ENCODE peak calls at places on chromosome 9, in five cellular contexts. One of them, this sample, is unnamed. For H3K36me3, the result is how much of the 10 kb centered on the place peaks cover.

GRCh38 chr9:93673844-93674334 is 97.5 kb downstream of the PHF2 start:
- DNase-seq in fibroblast of lung: no peak
- DNase-seq in OCI-LY7: no peak
- DNase-seq in left ventricle myocardium inferior: peak
- DNase-seq in neural progenitor cell: no peak
- DNase-seq in this sample: no peak

GRCh38 chr9:6897207-6897822 is 139.5 kb downstream of the KDM4C start:
- DNase-seq in OCI-LY7: no peak
- DNase-seq in left ventricle myocardium inferior: no peak
- DNase-seq in fibroblast of lung: no peak
- DNase-seq in neural progenitor cell: no peak
- DNase-seq in this sample: no peak

GRCh38 chr9:14433841-14434511 is 120.0 kb upstream of the NFIB start:
- DNase-seq in fibroblast of lung: peak
- DNase-seq in neural progenitor cell: no peak
- DNase-seq in OCI-LY7: peak
- DNase-seq in left ventricle myocardium inferior: no peak
- DNase-seq in this sample: no peak

GRCh38 chr9:27276182-27277030 is 20.5 kb downstream of the EQTN start:
- DNase-seq in left ventricle myocardium inferior: no peak
- DNase-seq in OCI-LY7: peak
- DNase-seq in fibroblast of lung: peak
- DNase-seq in neural progenitor cell: peak
- DNase-seq in this sample: no peak

GRCh38 chr9:111066427-111066826 is 28.2 kb upstream of the LPAR1 start:
- DNase-seq in OCI-LY7: no peak
- DNase-seq in fibroblast of lung: peak
- DNase-seq in neural progenitor cell: no peak
- DNase-seq in left ventricle myocardium inferior: no peak
- DNase-seq in this sample: no peak

GRCh38 chr9:899440-900184 is 58.1 kb downstream of the DMRT1 start:
- DNase-seq in neural progenitor cell: peak
- DNase-seq in left ventricle myocardium inferior: no peak
- DNase-seq in fibroblast of lung: no peak
- DNase-seq in OCI-LY7: peak
- DNase-seq in this sample: no peak

GRCh38 chr9:16664211-16664610 is 206.3 kb downstream of the BNC2 start:
- DNase-seq in neural progenitor cell: no peak
- DNase-seq in fibroblast of lung: no peak
- DNase-seq in OCI-LY7: no peak
- DNase-seq in left ventricle myocardium inferior: no peak
- DNase-seq in this sample: no peak

GRCh38 chr9:7656648-7657047 is 142.9 kb downstream of the DMAC1 start:
- DNase-seq in left ventricle myocardium inferior: no peak
- DNase-seq in fibroblast of lung: peak
- DNase-seq in neural progenitor cell: no peak
- DNase-seq in OCI-LY7: no peak
- DNase-seq in this sample: no peak

GRCh38 chr9:136865768-136866103 is 372 bp downstream of the EDF1 start:
- DNase-seq in fibroblast of lung: no peak
- DNase-seq in neural progenitor cell: no peak
- DNase-seq in left ventricle myocardium inferior: no peak
- DNase-seq in OCI-LY7: no peak
- DNase-seq in this sample: no peak

GRCh38 chr9:126965541-126966428 is 51.2 kb downstream of the RALGPS1 start:
- DNase-seq in neural progenitor cell: peak
- DNase-seq in OCI-LY7: peak
- DNase-seq in left ventricle myocardium inferior: peak
- DNase-seq in fibroblast of lung: peak
- DNase-seq in this sample: no peak

GRCh38 chr9:32884482-32884881 is 101.1 kb downstream of the TMEM215 start:
- DNase-seq in neural progenitor cell: no peak
- DNase-seq in fibroblast of lung: no peak
- DNase-seq in left ventricle myocardium inferior: no peak
- DNase-seq in OCI-LY7: no peak
- DNase-seq in this sample: no peak

GRCh38 chr9:114143214-114143613 is 12.1 kb upstream of the COL27A1 start:
- DNase-seq in left ventricle myocardium inferior: no peak
- DNase-seq in OCI-LY7: no peak
- DNase-seq in neural progenitor cell: no peak
- DNase-seq in fibroblast of lung: no peak
- DNase-seq in this sample: no peak

GRCh38 chr9:96423322-96423984 is 5.3 kb upstream of the ZNF367 start:
- DNase-seq in left ventricle myocardium inferior: no peak
- DNase-seq in neural progenitor cell: no peak
- DNase-seq in fibroblast of lung: no peak
- DNase-seq in OCI-LY7: no peak
- DNase-seq in this sample: no peak

GRCh38 chr9:93675336-93676150 is 99.2 kb downstream of the PHF2 start:
- DNase-seq in neural progenitor cell: no peak
- DNase-seq in left ventricle myocardium inferior: peak
- DNase-seq in OCI-LY7: no peak
- DNase-seq in fibroblast of lung: no peak
- DNase-seq in this sample: no peak

GRCh38 chr9:15889555-15889954 is 336.7 kb downstream of the CCDC171 start:
- DNase-seq in fibroblast of lung: peak
- DNase-seq in OCI-LY7: no peak
- DNase-seq in left ventricle myocardium inferior: no peak
- DNase-seq in neural progenitor cell: no peak
- DNase-seq in this sample: no peak

DNA sequence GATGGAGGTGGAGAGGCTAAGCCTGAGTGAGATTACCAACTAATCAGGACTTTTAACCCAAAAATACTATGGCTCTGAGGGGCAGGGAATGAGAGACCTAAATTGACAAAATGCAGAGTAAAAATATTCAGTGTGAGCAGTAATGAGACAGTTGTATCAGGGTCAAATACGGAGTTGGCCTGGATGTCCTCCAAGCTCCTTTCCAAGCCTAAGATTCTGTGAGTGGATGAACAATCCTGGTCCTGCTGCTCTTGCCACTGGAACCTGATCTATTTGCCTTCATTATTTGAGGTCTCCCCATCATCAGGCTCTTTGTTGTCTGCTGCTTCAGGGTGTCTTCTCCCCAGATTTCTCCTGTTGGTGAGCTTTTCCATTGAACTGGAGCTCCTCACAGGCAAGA is 1.1 kb downstream of the PDCD1LG2 start:
- DNase-seq in left ventricle myocardium inferior: no peak
- DNase-seq in fibroblast of lung: peak
- DNase-seq in neural progenitor cell: no peak
- DNase-seq in OCI-LY7: no peak
- DNase-seq in this sample: no peak
- H3K4me3 ChIP-seq in left ventricle myocardium inferior: peak
- H3K4me3 ChIP-seq in fibroblast of lung: peak
- H3K4me3 ChIP-seq in neural progenitor cell: no peak
- H3K4me3 ChIP-seq in OCI-LY7: no peak
- H3K4me3 ChIP-seq in this sample: no peak

GRCh38 chr9:2798423-2798822 is 45.5 kb downstream of the PUM3 start:
- DNase-seq in OCI-LY7: no peak
- DNase-seq in fibroblast of lung: no peak
- DNase-seq in neural progenitor cell: no peak
- DNase-seq in left ventricle myocardium inferior: no peak
- DNase-seq in this sample: no peak

GRCh38 chr9:2802494-2802921 is 41.4 kb downstream of the PUM3 start:
- DNase-seq in OCI-LY7: no peak
- DNase-seq in fibroblast of lung: peak
- DNase-seq in left ventricle myocardium inferior: no peak
- DNase-seq in neural progenitor cell: no peak
- DNase-seq in this sample: no peak

GRCh38 chr9:2800385-2801179 is 43.3 kb downstream of the PUM3 start:
- DNase-seq in neural progenitor cell: peak
- DNase-seq in fibroblast of lung: peak
- DNase-seq in left ventricle myocardium inferior: no peak
- DNase-seq in OCI-LY7: no peak
- DNase-seq in this sample: no peak
- H3K36me3 ChIP-seq in neural progenitor cell: under half
- H3K36me3 ChIP-seq in fibroblast of lung: under half
- H3K36me3 ChIP-seq in left ventricle myocardium inferior: under half
- H3K36me3 ChIP-seq in OCI-LY7: half or more
- H3K36me3 ChIP-seq in this sample: half or more

GRCh38 chr9:133534346-133535284 is at the start of gene ADAMTSL2:
- DNase-seq in OCI-LY7: no peak
- DNase-seq in neural progenitor cell: peak
- DNase-seq in fibroblast of lung: peak
- DNase-seq in left ventricle myocardium inferior: peak
- DNase-seq in this sample: no peak
- H3K4me3 ChIP-seq in OCI-LY7: no peak
- H3K4me3 ChIP-seq in neural progenitor cell: peak
- H3K4me3 ChIP-seq in fibroblast of lung: no peak
- H3K4me3 ChIP-seq in left ventricle myocardium inferior: peak
- H3K4me3 ChIP-seq in this sample: no peak

GRCh38 chr9:120778758-120779157 is 14.5 kb downstream of the FBXW2 start:
- DNase-seq in OCI-LY7: no peak
- DNase-seq in left ventricle myocardium inferior: no peak
- DNase-seq in fibroblast of lung: no peak
- DNase-seq in neural progenitor cell: no peak
- DNase-seq in this sample: no peak
- H3K36me3 ChIP-seq in OCI-LY7: half or more
- H3K36me3 ChIP-seq in left ventricle myocardium inferior: under half
- H3K36me3 ChIP-seq in fibroblast of lung: under half
- H3K36me3 ChIP-seq in neural progenitor cell: under half
- H3K36me3 ChIP-seq in this sample: under half

GRCh38 chr9:135830496-135830895 is 76.8 kb downstream of the CAMSAP1 start:
- DNase-seq in OCI-LY7: no peak
- DNase-seq in fibroblast of lung: peak
- DNase-seq in left ventricle myocardium inferior: no peak
- DNase-seq in neural progenitor cell: no peak
- DNase-seq in this sample: no peak
- H3K4me3 ChIP-seq in OCI-LY7: no peak
- H3K4me3 ChIP-seq in fibroblast of lung: no peak
- H3K4me3 ChIP-seq in left ventricle myocardium inferior: no peak
- H3K4me3 ChIP-seq in neural progenitor cell: no peak
- H3K4me3 ChIP-seq in this sample: no peak

GRCh38 chr9:100549048-100549447 is 28.8 kb upstream of the CAVIN4 start:
- DNase-seq in fibroblast of lung: no peak
- DNase-seq in neural progenitor cell: no peak
- DNase-seq in OCI-LY7: peak
- DNase-seq in left ventricle myocardium inferior: no peak
- DNase-seq in this sample: no peak
- H3K36me3 ChIP-seq in fibroblast of lung: under half
- H3K36me3 ChIP-seq in neural progenitor cell: half or more
- H3K36me3 ChIP-seq in OCI-LY7: under half
- H3K36me3 ChIP-seq in left ventricle myocardium inferior: under half
- H3K36me3 ChIP-seq in this sample: under half

GRCh38 chr9:112485574-112485973 is 1.1 kb upstream of the KIAA1958 start:
- DNase-seq in left ventricle myocardium inferior: no peak
- DNase-seq in neural progenitor cell: no peak
- DNase-seq in fibroblast of lung: no peak
- DNase-seq in OCI-LY7: no peak
- DNase-seq in this sample: no peak
- H3K4me3 ChIP-seq in left ventricle myocardium inferior: peak
- H3K4me3 ChIP-seq in neural progenitor cell: peak
- H3K4me3 ChIP-seq in fibroblast of lung: no peak
- H3K4me3 ChIP-seq in OCI-LY7: peak
- H3K4me3 ChIP-seq in this sample: peak

DNA sequence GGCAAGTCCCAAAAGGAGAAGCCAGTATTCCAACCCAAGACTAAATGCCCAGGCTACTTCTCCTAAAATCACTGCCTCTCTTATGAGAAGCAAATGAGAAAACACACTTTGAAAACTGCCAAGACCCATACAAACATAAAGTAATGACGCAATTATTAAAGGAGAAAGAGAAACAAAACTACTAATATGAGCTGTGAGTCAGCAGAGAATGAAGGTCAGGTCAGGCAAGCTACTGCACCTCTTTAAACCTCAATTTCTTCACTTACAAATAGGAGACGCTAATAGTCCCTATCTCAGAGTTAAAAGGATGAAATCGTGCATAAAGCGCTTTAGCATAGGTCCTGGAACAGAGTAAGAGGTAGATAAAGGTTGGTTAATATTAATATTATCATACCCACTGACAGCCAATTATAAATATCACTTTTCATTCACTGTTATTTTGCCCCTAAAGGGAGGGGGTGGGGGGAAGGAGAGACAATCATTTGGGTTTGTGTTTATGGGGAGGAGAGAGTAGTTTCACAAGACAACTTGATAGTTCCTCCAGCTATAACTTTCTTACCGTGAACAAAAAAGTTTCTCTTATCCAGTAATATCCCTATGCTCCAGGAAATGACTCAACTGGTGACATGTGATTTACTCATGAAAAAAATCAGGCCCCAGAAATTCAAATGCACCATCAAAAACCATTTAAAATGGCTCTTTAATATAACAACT is 3.6 kb downstream of the PSMB7 start:
- DNase-seq in fibroblast of lung: peak
- DNase-seq in neural progenitor cell: no peak
- DNase-seq in left ventricle myocardium inferior: no peak
- DNase-seq in OCI-LY7: no peak
- DNase-seq in this sample: no peak
- H3K36me3 ChIP-seq in fibroblast of lung: under half
- H3K36me3 ChIP-seq in neural progenitor cell: under half
- H3K36me3 ChIP-seq in left ventricle myocardium inferior: half or more
- H3K36me3 ChIP-seq in OCI-LY7: half or more
- H3K36me3 ChIP-seq in this sample: half or more

This sample was measured in effector memory CD4-positive, alpha-beta T cell.